ENCODE peak calls at places on chromosomes 13 and 19, in seven cellular contexts. C is HCT116, I is stomach, W is H1, M is sigmoid colon, T is SK-N-SH, E is breast epithelium. S is an unnamed sample.

GRCh38 chr13:113148940-113149503 is 9.4 kb upstream of the PROZ start:
- DNase-seq in C (no peak), I (no peak), W (no peak), M (no peak), T (no peak), E (no peak), S (no peak)

GRCh38 chr13:110448230-110448629 is 113.3 kb downstream of the RAB20 start:
- DNase-seq in C (peak), I (no peak), W (no peak), M (no peak), T (no peak), E (no peak), S (no peak)

GRCh38 chr19:31503211-31503610 is 154.0 kb upstream of the TSHZ3 start:
- DNase-seq in C (no peak), I (no peak), W (no peak), M (no peak), T (no peak), E (no peak), S (no peak)

GRCh38 chr13:110067355-110068175 is 239.4 kb downstream of the COL4A1 start:
- DNase-seq in C (no peak), I (no peak), W (no peak), M (no peak), T (no peak), E (no peak), S (no peak)

GRCh38 chr13:38970380-38971051 is 20.1 kb downstream of the STOML3 start:
- DNase-seq in C (no peak), I (no peak), W (no peak), M (no peak), T (peak), E (no peak), S (no peak)

GRCh38 chr13:43611631-43612416 is 174.9 kb downstream of the ENOX1 start:
- DNase-seq in C (no peak), I (no peak), W (no peak), M (no peak), T (no peak), E (no peak), S (no peak)

GRCh38 chr13:78787189-78787588 is 128.2 kb upstream of the OBI1 start:
- DNase-seq in C (no peak), I (no peak), W (no peak), M (no peak), T (no peak), E (no peak), S (no peak)

GRCh38 chr13:95087746-95088305 is 213.4 kb downstream of the ABCC4 start:
- DNase-seq in C (no peak), I (no peak), W (no peak), M (no peak), T (no peak), E (no peak), S (no peak)

GRCh38 chr13:41145136-41145908 is 12.7 kb upstream of the KBTBD6 start:
- DNase-seq in C (no peak), I (no peak), W (no peak), M (no peak), T (no peak), E (no peak), S (no peak)

GRCh38 chr19:40464059-40465024 is 1.2 kb downstream of the BLVRB start:
- DNase-seq in C (peak), I (peak), W (no peak), M (peak), T (peak), E (peak), S (peak)

GRCh38 chr19:7287716-7288115 is 6.5 kb downstream of the INSR start:
- DNase-seq in C (no peak), I (no peak), W (no peak), M (no peak), T (no peak), E (no peak), S (no peak)

GRCh38 chr19:16722591-16722990 is 2.9 kb downstream of the NWD1 start:
- DNase-seq in C (no peak), I (no peak), W (no peak), M (no peak), T (no peak), E (no peak), S (no peak)

DNA sequence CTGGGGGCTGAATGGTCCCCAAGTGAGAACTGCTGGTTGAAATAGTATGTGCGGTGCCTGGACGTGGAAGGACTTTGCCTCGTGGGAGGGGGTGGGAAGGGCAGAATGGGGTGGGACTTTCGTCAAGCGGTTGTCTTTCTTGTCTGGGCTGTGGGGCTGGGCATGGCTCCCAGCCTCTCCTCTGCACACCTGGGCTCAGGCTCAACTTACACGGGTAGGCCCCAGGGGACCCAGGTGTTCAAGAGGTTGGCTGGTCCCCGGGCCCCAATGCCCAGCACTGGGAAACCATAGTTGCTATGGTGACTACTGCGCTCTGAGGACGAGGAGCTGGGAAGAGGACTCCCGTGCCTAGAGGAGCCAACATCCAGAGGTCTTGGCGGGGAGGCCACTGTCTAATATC is 7.3 kb downstream of the NWD1 start:
- DNase-seq in C (no peak), I (no peak), W (no peak), M (no peak), T (no peak), E (no peak), S (no peak)
- H3K27ac ChIP-seq in C (no peak), I (no peak), W (no peak), M (no peak), T (no peak), E (no peak), S (no peak)

GRCh38 chr19:17475541-17476115 is 5.3 kb downstream of the SLC27A1 start:
- DNase-seq in C (peak), I (peak), W (no peak), M (peak), T (no peak), E (peak), S (no peak)
- TF ChIP-seq POLR2AphosphoS5 in C (peak), I (peak), W (no peak), M (no peak), T (no peak), E (peak), S (no peak)

GRCh38 chr19:12990447-12990846 is 4.8 kb upstream of the NFIX start:
- DNase-seq in C (no peak), I (no peak), W (no peak), M (no peak), T (no peak), E (no peak), S (no peak)
- H3K27ac ChIP-seq in C (no peak), I (no peak), W (no peak), M (no peak), T (no peak), E (no peak), S (peak)

GRCh38 chr19:48596237-48596636 is 10.3 kb upstream of the SPACA4 start:
- DNase-seq in C (no peak), I (no peak), W (no peak), M (no peak), T (no peak), E (no peak), S (no peak)
- TF ChIP-seq POLR2AphosphoS5 in C (no peak), I (no peak), W (no peak), M (no peak), T (no peak), E (no peak), S (no peak)